ENCODE peak calls at places on chromosome 16, in seven cellular contexts. I is IMR-90, A is neural progenitor cell, U is psoas muscle, R is adipocyte, Y is DND-41, H is BJ. O is an unnamed sample.

GRCh38 chr16:11791144-11791828 is 5.8 kb downstream of the ZC3H7A start:
- DNase-seq in I (no peak), A (peak; percentile 22), U (no peak), R (no peak), Y (no peak), H (no peak), O (no peak)

GRCh38 chr16:47574091-47575054 is 113.2 kb downstream of the PHKB start:
- DNase-seq in I (peak; percentile 49), A (peak; percentile 5), U (no peak), R (no peak), Y (peak; percentile 20), H (no peak), O (peak; percentile 83)

GRCh38 chr16:75244844-75245758 is 6.3 kb downstream of the BCAR1 start:
- DNase-seq in I (peak; percentile 98), A (peak; percentile 57), U (peak; percentile 90), R (peak; percentile 95), Y (no peak), H (peak; percentile 80), O (peak; percentile 100)

GRCh38 chr16:71259086-71259485 is 28.6 kb upstream of the HYDIN start:
- DNase-seq in I (no peak), A (no peak), U (no peak), R (no peak), Y (no peak), H (no peak), O (no peak)

GRCh38 chr16:28597692-28598261 is 927 bp upstream of the SULT1A2 start:
- DNase-seq in I (no peak), A (peak; percentile 50), U (no peak), R (no peak), Y (peak; percentile 21), H (no peak), O (peak; percentile 85)

GRCh38 chr16:85330694-85331188 is 218.5 kb upstream of the CIBAR2 start:
- DNase-seq in I (peak; percentile 86), A (peak; percentile 90), U (no peak), R (peak; percentile 82), Y (peak; percentile 25), H (peak; percentile 44), O (peak; percentile 99)

GRCh38 chr16:67244387-67245188 is 2.7 kb downstream of the FHOD1 start:
- DNase-seq in I (peak; percentile 87), A (no peak), U (peak; percentile 85), R (peak; percentile 85), Y (peak; percentile 83), H (peak; percentile 64), O (peak; percentile 97)

GRCh38 chr16:81445926-81446317 is 1.3 kb downstream of the CMIP start:
- DNase-seq in I (no peak), A (peak; percentile 56), U (no peak), R (peak; percentile 44), Y (no peak), H (no peak), O (no peak)

GRCh38 chr16:81693467-81694303 is 85.4 kb upstream of the PLCG2 start:
- DNase-seq in I (peak; percentile 86), A (no peak), U (no peak), R (no peak), Y (no peak), H (no peak), O (peak; percentile 73)

GRCh38 chr16:56965939-56966515 is 4.3 kb downstream of the CETP start:
- DNase-seq in I (no peak), A (no peak), U (no peak), R (no peak), Y (no peak), H (no peak), O (no peak)

GRCh38 chr16:3022697-3023414 is 886 bp downstream of the HCFC1R1 start:
- DNase-seq in I (peak; percentile 20), A (no peak), U (peak; percentile 74), R (peak; percentile 33), Y (no peak), H (no peak), O (peak; percentile 92)

GRCh38 chr16:74998481-74999207 is at the start of gene ZNRF1:
- DNase-seq in I (peak; percentile 71), A (peak; percentile 96), U (peak; percentile 87), R (peak; percentile 87), Y (peak; percentile 86), H (no peak), O (peak; percentile 99)

GRCh38 chr16:49431040-49431439 is 57.4 kb downstream of the C16orf78 start:
- DNase-seq in I (no peak), A (no peak), U (no peak), R (no peak), Y (no peak), H (no peak), O (no peak)

GRCh38 chr16:66984902-66985311 is 3.5 kb upstream of the CES4A start:
- DNase-seq in I (no peak), A (no peak), U (no peak), R (no peak), Y (peak; percentile 64), H (no peak), O (no peak)

GRCh38 chr16:87621976-87622713 is 19.8 kb downstream of the JPH3 start:
- DNase-seq in I (no peak), A (no peak), U (no peak), R (no peak), Y (no peak), H (no peak), O (no peak)

GRCh38 chr16:74562117-74562516 is 44.8 kb downstream of the GLG1 start:
- DNase-seq in I (no peak), A (no peak), U (no peak), R (no peak), Y (no peak), H (no peak), O (peak; percentile 26)

GRCh38 chr16:61858996-61859395 is 177.2 kb downstream of the CDH8 start:
- DNase-seq in I (no peak), A (no peak), U (no peak), R (no peak), Y (no peak), H (peak; percentile 14), O (no peak)

GRCh38 chr16:50657251-50657650 is 23.9 kb downstream of the SNX20 start:
- DNase-seq in I (no peak), A (no peak), U (no peak), R (no peak), Y (no peak), H (no peak), O (no peak)

GRCh38 chr16:56606071-56606687 is 2.2 kb upstream of the MT2A start:
- DNase-seq in I (peak; percentile 79), A (no peak), U (peak; percentile 79), R (no peak), Y (no peak), H (no peak), O (no peak)

GRCh38 chr16:3640207-3640606 is 14.3 kb upstream of the DNASE1 start:
- DNase-seq in I (no peak), A (no peak), U (no peak), R (no peak), Y (no peak), H (no peak), O (no peak)

GRCh38 chr16:52099382-52099781 is 447.6 kb downstream of the TOX3 start:
- DNase-seq in I (no peak), A (no peak), U (no peak), R (no peak), Y (no peak), H (no peak), O (no peak)

DNA sequence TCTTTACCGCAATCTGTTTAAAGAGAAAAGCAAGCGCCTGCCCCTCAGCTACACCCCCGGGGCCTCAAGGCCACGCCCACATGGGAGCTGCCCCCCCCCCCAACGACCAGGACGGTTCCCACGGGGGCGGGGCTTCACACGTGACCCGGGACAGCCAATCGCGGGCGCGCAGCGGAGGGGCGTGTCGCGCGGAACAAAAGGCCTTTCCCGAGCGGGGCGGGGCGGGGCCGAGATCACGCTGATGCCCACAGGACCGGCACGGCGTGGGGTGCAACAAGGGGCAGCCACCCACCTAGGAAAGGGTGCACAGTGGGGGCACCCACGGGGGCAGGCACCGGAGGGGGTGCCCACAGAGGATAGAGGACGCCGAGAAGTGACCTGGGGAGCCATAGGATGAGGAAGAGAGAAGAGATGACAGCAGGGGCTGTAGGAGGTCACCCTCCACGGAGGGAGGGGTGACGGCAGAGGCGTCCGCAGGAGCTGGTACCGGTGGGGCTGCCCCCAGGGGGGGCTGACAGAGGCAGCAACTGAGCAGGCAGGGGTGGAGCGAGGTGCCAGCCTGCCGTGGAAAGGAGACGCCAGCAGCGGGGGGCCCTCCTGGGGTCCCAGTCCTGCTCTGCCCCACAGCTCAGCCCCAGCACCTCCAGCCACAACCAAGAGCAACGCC is 6.2 kb downstream of the UNKL start:
- DNase-seq in I (peak; percentile 81), A (peak; percentile 97), U (peak; percentile 97), R (peak; percentile 98), Y (peak; percentile 96), H (peak; percentile 23), O (peak; percentile 100)
- H3K36me3 ChIP-seq in I (peaks cover 17% of the 10 kb centered on the region), A (no peaks in the 10 kb centered on the region), U (no peaks in the 10 kb centered on the region), R (peaks cover 5% of the 10 kb centered on the region), Y (peaks cover 47% of the 10 kb centered on the region), H (peaks cover 13% of the 10 kb centered on the region), O (no peaks in the 10 kb centered on the region)

GRCh38 chr16:30706046-30706445 is 7.1 kb downstream of the SRCAP start:
- DNase-seq in I (no peak), A (no peak), U (no peak), R (no peak), Y (no peak), H (no peak), O (no peak)
- H3K36me3 ChIP-seq in I (peaks cover 70% of the 10 kb centered on the region), A (peaks cover 28% of the 10 kb centered on the region), U (peaks cover 19% of the 10 kb centered on the region), R (peaks cover 96% of the 10 kb centered on the region), Y (peaks cover 97% of the 10 kb centered on the region), H (peaks cover 56% of the 10 kb centered on the region), O (peaks cover 84% of the 10 kb centered on the region)

DNA sequence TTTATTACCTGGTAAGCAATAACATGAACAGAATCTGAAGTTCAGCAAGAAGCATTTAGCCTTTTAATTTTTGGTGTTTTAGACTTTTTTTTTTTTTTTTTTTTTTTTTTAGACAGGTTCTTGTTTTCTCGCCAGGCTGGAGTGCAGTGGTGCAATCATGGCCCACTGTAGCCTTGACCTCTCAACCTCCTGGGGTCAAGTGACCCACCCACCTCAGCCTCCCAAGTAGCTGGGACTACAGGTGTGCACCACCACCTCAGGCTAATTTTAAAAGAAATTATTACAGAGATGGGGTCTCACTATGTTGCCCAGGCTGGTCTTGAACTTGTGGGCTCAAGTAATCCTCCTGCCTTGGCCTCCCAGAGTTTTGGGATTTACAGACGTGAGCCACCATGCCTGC is 173.0 kb upstream of the RBL2 start:
- DNase-seq in I (no peak), A (no peak), U (no peak), R (no peak), Y (no peak), H (no peak), O (no peak)
- H3K36me3 ChIP-seq in I (peaks cover 23% of the 10 kb centered on the region), A (peaks cover 50% of the 10 kb centered on the region), U (peaks cover 9% of the 10 kb centered on the region), R (peaks cover 88% of the 10 kb centered on the region), Y (peaks cover 89% of the 10 kb centered on the region), H (peaks cover 2% of the 10 kb centered on the region), O (peaks cover 44% of the 10 kb centered on the region)

GRCh38 chr16:88721815-88722755 is 15.8 kb downstream of the CTU2 start:
- DNase-seq in I (no peak), A (no peak), U (no peak), R (no peak), Y (no peak), H (no peak), O (peak; percentile 86)

GRCh38 chr16:88723507-88723887 is 17.2 kb downstream of the CTU2 start:
- DNase-seq in I (no peak), A (no peak), U (no peak), R (no peak), Y (no peak), H (no peak), O (no peak)

GRCh38 chr16:88722784-88723506 is 16.6 kb downstream of the CTU2 start:
- DNase-seq in I (no peak), A (no peak), U (no peak), R (no peak), Y (no peak), H (no peak), O (no peak)

GRCh38 chr16:88724855-88725555 is 18.7 kb downstream of the CTU2 start:
- DNase-seq in I (no peak), A (no peak), U (no peak), R (no peak), Y (no peak), H (no peak), O (no peak)

GRCh38 chr16:88723911-88724310 is 17.6 kb downstream of the CTU2 start:
- DNase-seq in I (no peak), A (no peak), U (no peak), R (no peak), Y (no peak), H (no peak), O (no peak)
- H3K36me3 ChIP-seq in I (peaks cover 88% of the 10 kb centered on the region), A (no peaks in the 10 kb centered on the region), U (no peaks in the 10 kb centered on the region), R (peaks cover 89% of the 10 kb centered on the region), Y (peaks cover 88% of the 10 kb centered on the region), H (peaks cover 72% of the 10 kb centered on the region), O (peaks cover 77% of the 10 kb centered on the region)

O was measured in osteoblast.